ENCODE peak calls at places on chromosomes 1 and 21, in five cellular contexts. One of them, this sample, is unnamed.

GRCh38 chr1:244849189-244849866 is 13.9 kb downstream of the COX20 start:
- DNase-seq in IMR-90: no peak
- DNase-seq in mesendoderm: no peak
- DNase-seq in H9: no peak
- DNase-seq in mesenchymal stem cell: no peak
- DNase-seq in this sample: no peak

GRCh38 chr1:181482521-181483083 is 715 bp upstream of the CACNA1E start:
- DNase-seq in IMR-90: peak; percentile 0
- DNase-seq in mesendoderm: peak; percentile 72
- DNase-seq in H9: peak; percentile 74
- DNase-seq in mesenchymal stem cell: no peak
- DNase-seq in this sample: peak; percentile 50

GRCh38 chr1:241639653-241640148 is 468 bp downstream of the CHML start:
- DNase-seq in IMR-90: no peak
- DNase-seq in mesendoderm: peak; percentile 76
- DNase-seq in H9: peak; percentile 33
- DNase-seq in mesenchymal stem cell: peak; percentile 60
- DNase-seq in this sample: no peak

GRCh38 chr21:27647921-27648320 is 681.0 kb upstream of the ADAMTS5 start:
- DNase-seq in IMR-90: no peak
- DNase-seq in mesendoderm: no peak
- DNase-seq in H9: no peak
- DNase-seq in mesenchymal stem cell: peak; percentile 50
- DNase-seq in this sample: no peak

GRCh38 chr1:85660541-85660940 is 47.7 kb downstream of the ZNHIT6 start:
- DNase-seq in IMR-90: no peak
- DNase-seq in mesendoderm: no peak
- DNase-seq in H9: no peak
- DNase-seq in mesenchymal stem cell: no peak
- DNase-seq in this sample: no peak

GRCh38 chr1:53642607-53643006 is 96.4 kb downstream of the GLIS1 start:
- DNase-seq in IMR-90: no peak
- DNase-seq in mesendoderm: no peak
- DNase-seq in H9: no peak
- DNase-seq in mesenchymal stem cell: no peak
- DNase-seq in this sample: no peak

GRCh38 chr1:170732262-170732595 is 68.3 kb downstream of the PRRX1 start:
- DNase-seq in IMR-90: peak; percentile 60
- DNase-seq in mesendoderm: no peak
- DNase-seq in H9: no peak
- DNase-seq in mesenchymal stem cell: no peak
- DNase-seq in this sample: no peak

GRCh38 chr1:1021010-1021845 is 1.3 kb downstream of the AGRN start:
- DNase-seq in IMR-90: peak; percentile 72
- DNase-seq in mesendoderm: peak; percentile 51
- DNase-seq in H9: no peak
- DNase-seq in mesenchymal stem cell: peak; percentile 82
- DNase-seq in this sample: no peak

GRCh38 chr1:20183876-20184275 is 2.0 kb upstream of the UBXN10 start:
- DNase-seq in IMR-90: no peak
- DNase-seq in mesendoderm: no peak
- DNase-seq in H9: no peak
- DNase-seq in mesenchymal stem cell: no peak
- DNase-seq in this sample: no peak

GRCh38 chr1:23254584-23254983 is 37.3 kb upstream of the HTR1D start:
- DNase-seq in IMR-90: no peak
- DNase-seq in mesendoderm: no peak
- DNase-seq in H9: no peak
- DNase-seq in mesenchymal stem cell: no peak
- DNase-seq in this sample: no peak
- H2BK5ac ChIP-seq in IMR-90: no peak overlapping the region
- H2BK5ac ChIP-seq in mesendoderm: no peak overlapping the region
- H2BK5ac ChIP-seq in H9: no peak overlapping the region
- H2BK5ac ChIP-seq in mesenchymal stem cell: no peak overlapping the region
- H2BK5ac ChIP-seq in this sample: no peak overlapping the region

GRCh38 chr1:169624887-169625286 is 5.0 kb downstream of the SELP start:
- DNase-seq in IMR-90: no peak
- DNase-seq in mesendoderm: no peak
- DNase-seq in H9: no peak
- DNase-seq in mesenchymal stem cell: no peak
- DNase-seq in this sample: no peak
- H3K4me1 ChIP-seq in IMR-90: no peaks in the 10 kb centered on the region
- H3K4me1 ChIP-seq in mesendoderm: no peaks in the 10 kb centered on the region
- H3K4me1 ChIP-seq in H9: no peaks in the 10 kb centered on the region
- H3K4me1 ChIP-seq in mesenchymal stem cell: peaks cover 3% of the 10 kb centered on the region
- H3K4me1 ChIP-seq in this sample: no peaks in the 10 kb centered on the region

GRCh38 chr1:43205671-43206070 is 33.5 kb downstream of the CFAP57 start:
- DNase-seq in IMR-90: peak; percentile 64
- DNase-seq in mesendoderm: no peak
- DNase-seq in H9: no peak
- DNase-seq in mesenchymal stem cell: peak; percentile 69
- DNase-seq in this sample: no peak
- H2BK5ac ChIP-seq in IMR-90: peak overlapping the region; percentile 88
- H2BK5ac ChIP-seq in mesendoderm: no peak overlapping the region
- H2BK5ac ChIP-seq in H9: no peak overlapping the region
- H2BK5ac ChIP-seq in mesenchymal stem cell: peak overlapping the region; percentile 32
- H2BK5ac ChIP-seq in this sample: no peak overlapping the region

DNA sequence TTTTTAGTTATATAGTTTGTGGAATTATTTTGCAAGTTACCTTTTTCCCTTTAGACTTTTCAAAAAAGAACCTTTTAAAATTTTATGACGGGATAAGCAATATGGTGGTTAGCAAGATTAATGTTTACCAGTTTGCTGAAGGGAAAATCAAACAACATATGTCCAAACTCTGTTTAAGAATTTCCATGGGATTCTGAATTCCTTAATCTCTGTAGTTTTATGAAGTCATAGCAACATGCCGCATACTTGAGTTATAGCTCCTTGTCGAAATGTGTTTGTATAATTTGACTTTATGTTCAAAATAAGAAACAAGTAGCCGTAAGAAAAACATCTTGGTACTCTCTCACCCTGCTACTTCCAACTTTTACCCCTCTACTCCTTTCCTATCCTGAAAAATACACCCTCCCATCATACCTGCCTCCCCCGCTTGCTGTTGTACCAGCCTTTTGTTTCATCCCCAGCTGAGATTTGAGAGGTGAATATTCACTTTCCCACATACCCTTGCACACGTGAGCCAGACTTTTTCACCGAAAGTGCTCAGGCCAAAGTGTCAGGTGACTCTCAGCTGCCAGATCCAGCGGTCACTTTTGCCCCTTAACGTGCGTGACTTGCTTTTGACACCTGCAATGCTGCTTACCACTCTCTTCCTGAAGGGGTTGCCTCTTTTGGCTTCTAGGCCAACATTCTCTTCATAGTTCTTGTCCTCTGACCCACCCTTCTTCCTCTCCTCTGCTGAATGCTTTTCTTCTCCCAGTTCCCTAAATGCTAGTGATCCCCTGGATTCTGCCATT is 83.5 kb upstream of the ZNF326 start:
- DNase-seq in IMR-90: peak; percentile 60
- DNase-seq in mesendoderm: peak; percentile 80
- DNase-seq in H9: peak; percentile 50
- DNase-seq in mesenchymal stem cell: peak; percentile 43
- DNase-seq in this sample: no peak
- H3K4me1 ChIP-seq in IMR-90: peaks cover 30% of the 10 kb centered on the region
- H3K4me1 ChIP-seq in mesendoderm: peaks cover 8% of the 10 kb centered on the region
- H3K4me1 ChIP-seq in H9: peaks cover 29% of the 10 kb centered on the region
- H3K4me1 ChIP-seq in mesenchymal stem cell: peaks cover 14% of the 10 kb centered on the region
- H3K4me1 ChIP-seq in this sample: peaks cover 18% of the 10 kb centered on the region

DNA sequence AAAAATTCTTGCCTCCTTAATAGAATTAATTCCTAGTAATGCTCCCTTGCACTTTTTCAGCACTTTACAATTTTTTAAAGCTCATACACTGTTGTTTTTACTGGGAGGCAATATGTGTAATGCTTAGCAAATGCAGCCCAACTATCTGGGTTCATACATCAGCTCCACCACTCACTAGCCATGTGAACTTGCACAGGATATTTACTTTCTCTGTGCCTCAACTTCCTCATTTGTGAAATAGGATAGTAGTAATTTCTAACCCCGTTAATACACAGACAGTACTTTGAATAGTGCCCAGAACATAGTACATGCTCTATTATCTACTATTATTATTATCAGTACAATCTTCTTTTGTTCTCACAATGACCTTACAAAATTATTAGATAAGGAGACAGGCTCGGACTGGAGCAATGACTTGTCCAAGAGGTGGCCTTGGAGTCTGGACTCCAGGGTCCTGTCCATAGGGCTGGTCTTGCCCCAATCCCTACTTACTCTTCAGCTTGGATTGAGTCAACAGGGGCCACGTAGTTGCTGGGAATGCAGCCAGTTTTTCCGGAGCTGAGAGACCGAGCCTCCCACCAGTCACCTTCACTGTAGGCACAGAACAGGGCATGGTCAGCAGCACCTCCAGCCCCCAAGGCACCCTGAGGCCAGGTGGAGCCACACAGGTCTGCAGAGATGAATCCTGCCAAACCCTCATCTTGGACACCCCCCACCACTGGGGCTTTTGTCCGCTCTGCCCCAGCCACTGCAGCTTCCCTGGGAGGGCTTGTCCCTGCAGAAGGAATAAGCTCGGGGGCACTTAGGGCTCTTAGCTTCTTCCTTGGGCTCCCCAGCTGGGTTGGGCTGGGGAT is 13.7 kb downstream of the FGR start:
- DNase-seq in IMR-90: peak; percentile 58
- DNase-seq in mesendoderm: no peak
- DNase-seq in H9: no peak
- DNase-seq in mesenchymal stem cell: no peak
- DNase-seq in this sample: no peak
- H2BK5ac ChIP-seq in IMR-90: no peak overlapping the region
- H2BK5ac ChIP-seq in mesendoderm: no peak overlapping the region
- H2BK5ac ChIP-seq in H9: no peak overlapping the region
- H2BK5ac ChIP-seq in mesenchymal stem cell: no peak overlapping the region
- H2BK5ac ChIP-seq in this sample: no peak overlapping the region

DNA sequence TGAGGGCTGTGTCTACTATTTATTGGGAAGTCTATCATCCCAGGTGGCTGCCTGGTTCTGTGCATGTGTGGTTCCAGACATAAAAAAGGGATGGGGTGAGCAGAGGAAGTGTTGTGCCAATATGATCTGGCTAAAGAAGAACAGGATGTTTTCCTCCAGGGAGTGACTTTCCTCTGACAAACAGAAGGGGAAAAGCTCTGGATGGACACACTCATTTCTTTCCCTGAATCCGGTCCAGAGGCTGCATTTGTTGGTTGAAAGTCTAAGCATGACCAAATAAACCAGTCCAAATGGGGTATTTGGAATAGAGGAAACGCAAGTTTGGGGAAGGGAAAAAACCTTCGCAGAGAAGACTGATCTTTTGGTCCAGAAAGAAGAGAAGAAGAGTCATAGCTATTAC is 12.7 kb downstream of the GREM2 start:
- DNase-seq in IMR-90: no peak
- DNase-seq in mesendoderm: no peak
- DNase-seq in H9: no peak
- DNase-seq in mesenchymal stem cell: no peak
- DNase-seq in this sample: no peak
- H3K4me1 ChIP-seq in IMR-90: peaks cover 7% of the 10 kb centered on the region
- H3K4me1 ChIP-seq in mesendoderm: no peaks in the 10 kb centered on the region
- H3K4me1 ChIP-seq in H9: no peaks in the 10 kb centered on the region
- H3K4me1 ChIP-seq in mesenchymal stem cell: no peaks in the 10 kb centered on the region
- H3K4me1 ChIP-seq in this sample: peaks cover 8% of the 10 kb centered on the region

This sample was measured in neuronal stem cell.